ENCODE peak calls at places on chromosomes 4 and X, in nine cellular contexts. One of them, this sample, is unnamed.

GRCh38 chr4:138611017-138611416 is 368.9 kb upstream of the SLC7A11 start:
- DNase-seq in LoVo: no peak
- DNase-seq in iPS-NIHi11: no peak
- DNase-seq in hippocampal formation: no peak
- DNase-seq in SW480: no peak
- DNase-seq in 8988T: no peak
- DNase-seq in retinal pigment epithelial cell: no peak
- DNase-seq in AG09309: no peak
- DNase-seq in ACHN: no peak
- DNase-seq in this sample: no peak

GRCh38 chr4:80610845-80611244 is 275.3 kb downstream of the CFAP299 start:
- DNase-seq in retinal pigment epithelial cell: no peak
- DNase-seq in AG09309: peak
- DNase-seq in hippocampal formation: no peak
- DNase-seq in iPS-NIHi11: no peak
- DNase-seq in 8988T: no peak
- DNase-seq in ACHN: no peak
- DNase-seq in SW480: peak
- DNase-seq in LoVo: peak
- DNase-seq in this sample: peak

GRCh38 chr4:171765514-171765913 is 47.7 kb upstream of the GALNTL6 start:
- DNase-seq in hippocampal formation: no peak
- DNase-seq in iPS-NIHi11: no peak
- DNase-seq in SW480: no peak
- DNase-seq in ACHN: no peak
- DNase-seq in 8988T: no peak
- DNase-seq in AG09309: no peak
- DNase-seq in retinal pigment epithelial cell: no peak
- DNase-seq in LoVo: no peak
- DNase-seq in this sample: no peak

GRCh38 chr4:153704522-153704921 is 20.4 kb downstream of the TLR2 start:
- DNase-seq in SW480: no peak
- DNase-seq in hippocampal formation: no peak
- DNase-seq in LoVo: no peak
- DNase-seq in ACHN: no peak
- DNase-seq in retinal pigment epithelial cell: no peak
- DNase-seq in iPS-NIHi11: no peak
- DNase-seq in AG09309: no peak
- DNase-seq in 8988T: no peak
- DNase-seq in this sample: no peak

GRCh38 chr4:149549911-149550310 is 265.7 kb downstream of the IQCM start:
- DNase-seq in retinal pigment epithelial cell: no peak
- DNase-seq in SW480: no peak
- DNase-seq in 8988T: no peak
- DNase-seq in LoVo: no peak
- DNase-seq in AG09309: no peak
- DNase-seq in hippocampal formation: peak
- DNase-seq in iPS-NIHi11: peak
- DNase-seq in ACHN: peak
- DNase-seq in this sample: peak

GRCh38 chrX:137749282-137749681 is 183.4 kb downstream of the ZIC3 start:
- DNase-seq in retinal pigment epithelial cell: no peak
- DNase-seq in ACHN: no peak
- DNase-seq in iPS-NIHi11: peak
- DNase-seq in LoVo: no peak
- DNase-seq in AG09309: no peak
- DNase-seq in SW480: no peak
- DNase-seq in 8988T: no peak
- DNase-seq in hippocampal formation: no peak
- DNase-seq in this sample: no peak

GRCh38 chrX:10648608-10649007 is 28.2 kb upstream of the MID1 start:
- DNase-seq in AG09309: peak
- DNase-seq in hippocampal formation: no peak
- DNase-seq in LoVo: no peak
- DNase-seq in iPS-NIHi11: no peak
- DNase-seq in SW480: peak
- DNase-seq in ACHN: no peak
- DNase-seq in 8988T: no peak
- DNase-seq in retinal pigment epithelial cell: no peak
- DNase-seq in this sample: no peak

GRCh38 chr4:98864560-98864959 is 64.4 kb downstream of the EIF4E start:
- DNase-seq in hippocampal formation: no peak
- DNase-seq in ACHN: no peak
- DNase-seq in 8988T: no peak
- DNase-seq in retinal pigment epithelial cell: no peak
- DNase-seq in SW480: no peak
- DNase-seq in iPS-NIHi11: no peak
- DNase-seq in LoVo: no peak
- DNase-seq in AG09309: no peak
- DNase-seq in this sample: peak

GRCh38 chr4:30362436-30362835 is 357.7 kb upstream of the PCDH7 start:
- DNase-seq in AG09309: no peak
- DNase-seq in SW480: no peak
- DNase-seq in hippocampal formation: no peak
- DNase-seq in iPS-NIHi11: no peak
- DNase-seq in ACHN: no peak
- DNase-seq in retinal pigment epithelial cell: no peak
- DNase-seq in 8988T: no peak
- DNase-seq in LoVo: no peak
- DNase-seq in this sample: no peak

GRCh38 chrX:2967998-2968909 is 38.1 kb upstream of the ARSH start:
- DNase-seq in hippocampal formation: peak
- DNase-seq in ACHN: no peak
- DNase-seq in iPS-NIHi11: no peak
- DNase-seq in LoVo: no peak
- DNase-seq in retinal pigment epithelial cell: no peak
- DNase-seq in 8988T: no peak
- DNase-seq in AG09309: no peak
- DNase-seq in SW480: no peak
- DNase-seq in this sample: no peak

GRCh38 chr4:120331486-120332281 is 265.0 kb upstream of the MAD2L1 start:
- DNase-seq in LoVo: peak
- DNase-seq in AG09309: no peak
- DNase-seq in retinal pigment epithelial cell: peak
- DNase-seq in SW480: peak
- DNase-seq in iPS-NIHi11: no peak
- DNase-seq in hippocampal formation: no peak
- DNase-seq in ACHN: no peak
- DNase-seq in 8988T: no peak
- DNase-seq in this sample: no peak

GRCh38 chr4:123599061-123599919 is 202.7 kb downstream of the SPRY1 start:
- DNase-seq in LoVo: no peak
- DNase-seq in SW480: no peak
- DNase-seq in iPS-NIHi11: no peak
- DNase-seq in 8988T: no peak
- DNase-seq in ACHN: no peak
- DNase-seq in hippocampal formation: no peak
- DNase-seq in retinal pigment epithelial cell: no peak
- DNase-seq in AG09309: peak
- DNase-seq in this sample: peak

GRCh38 chr4:65391814-65392213 is 278.5 kb downstream of the EPHA5 start:
- DNase-seq in 8988T: no peak
- DNase-seq in retinal pigment epithelial cell: no peak
- DNase-seq in LoVo: no peak
- DNase-seq in SW480: no peak
- DNase-seq in ACHN: no peak
- DNase-seq in hippocampal formation: no peak
- DNase-seq in AG09309: no peak
- DNase-seq in iPS-NIHi11: no peak
- DNase-seq in this sample: peak

GRCh38 chr4:109547394-109547793 is 12.7 kb upstream of the MCUB start:
- DNase-seq in LoVo: no peak
- DNase-seq in AG09309: no peak
- DNase-seq in 8988T: no peak
- DNase-seq in iPS-NIHi11: no peak
- DNase-seq in retinal pigment epithelial cell: peak
- DNase-seq in ACHN: no peak
- DNase-seq in hippocampal formation: no peak
- DNase-seq in SW480: no peak
- DNase-seq in this sample: no peak

GRCh38 chr4:76881375-76881774 is 16.6 kb downstream of the SOWAHB start:
- DNase-seq in ACHN: no peak
- DNase-seq in 8988T: no peak
- DNase-seq in iPS-NIHi11: peak
- DNase-seq in hippocampal formation: no peak
- DNase-seq in AG09309: no peak
- DNase-seq in retinal pigment epithelial cell: no peak
- DNase-seq in LoVo: peak
- DNase-seq in SW480: peak
- DNase-seq in this sample: peak

GRCh38 chrX:4322916-4323315 is 609.5 kb upstream of the PRKX start:
- DNase-seq in retinal pigment epithelial cell: no peak
- DNase-seq in ACHN: no peak
- DNase-seq in AG09309: no peak
- DNase-seq in SW480: no peak
- DNase-seq in iPS-NIHi11: no peak
- DNase-seq in 8988T: no peak
- DNase-seq in hippocampal formation: no peak
- DNase-seq in LoVo: no peak
- DNase-seq in this sample: no peak

GRCh38 chrX:25941559-25942250 is 196.4 kb upstream of the MAGEB18 start:
- DNase-seq in AG09309: no peak
- DNase-seq in SW480: no peak
- DNase-seq in ACHN: peak
- DNase-seq in iPS-NIHi11: no peak
- DNase-seq in hippocampal formation: no peak
- DNase-seq in LoVo: no peak
- DNase-seq in retinal pigment epithelial cell: no peak
- DNase-seq in 8988T: no peak
- DNase-seq in this sample: no peak

GRCh38 chr4:188439641-188440311 is 300.5 kb downstream of the TRIML1 start:
- DNase-seq in 8988T: no peak
- DNase-seq in retinal pigment epithelial cell: peak
- DNase-seq in ACHN: no peak
- DNase-seq in LoVo: no peak
- DNase-seq in AG09309: no peak
- DNase-seq in hippocampal formation: peak
- DNase-seq in iPS-NIHi11: no peak
- DNase-seq in SW480: no peak
- DNase-seq in this sample: peak

GRCh38 chrX:46865281-46865680 is 28.4 kb downstream of the RP2 start:
- DNase-seq in 8988T: no peak
- DNase-seq in AG09309: no peak
- DNase-seq in LoVo: no peak
- DNase-seq in iPS-NIHi11: no peak
- DNase-seq in retinal pigment epithelial cell: peak
- DNase-seq in SW480: no peak
- DNase-seq in hippocampal formation: no peak
- DNase-seq in ACHN: no peak
- DNase-seq in this sample: peak

GRCh38 chrX:108090474-108091265 is 672 bp downstream of the PSMD10 start:
- DNase-seq in LoVo: peak
- DNase-seq in hippocampal formation: no peak
- DNase-seq in ACHN: peak
- DNase-seq in AG09309: peak
- DNase-seq in 8988T: peak
- DNase-seq in iPS-NIHi11: no peak
- DNase-seq in retinal pigment epithelial cell: no peak
- DNase-seq in SW480: peak
- DNase-seq in this sample: peak

GRCh38 chrX:50154429-50154828 is 46.4 kb downstream of the AKAP4 start:
- DNase-seq in AG09309: no peak
- DNase-seq in hippocampal formation: no peak
- DNase-seq in SW480: no peak
- DNase-seq in retinal pigment epithelial cell: no peak
- DNase-seq in 8988T: no peak
- DNase-seq in LoVo: no peak
- DNase-seq in iPS-NIHi11: no peak
- DNase-seq in ACHN: no peak
- DNase-seq in this sample: no peak

GRCh38 chr4:87985097-87985886 is 9.8 kb downstream of the SPP1 start:
- DNase-seq in ACHN: peak
- DNase-seq in AG09309: no peak
- DNase-seq in iPS-NIHi11: peak
- DNase-seq in SW480: peak
- DNase-seq in LoVo: peak
- DNase-seq in retinal pigment epithelial cell: no peak
- DNase-seq in hippocampal formation: peak
- DNase-seq in 8988T: peak
- DNase-seq in this sample: peak

GRCh38 chr4:139768913-139769312 is 103.3 kb downstream of the MGST2 start:
- DNase-seq in ACHN: peak
- DNase-seq in AG09309: no peak
- DNase-seq in retinal pigment epithelial cell: no peak
- DNase-seq in hippocampal formation: no peak
- DNase-seq in iPS-NIHi11: peak
- DNase-seq in LoVo: no peak
- DNase-seq in SW480: peak
- DNase-seq in 8988T: no peak
- DNase-seq in this sample: no peak

GRCh38 chr4:20666471-20666870 is 33.8 kb upstream of the PACRGL start:
- DNase-seq in LoVo: no peak
- DNase-seq in hippocampal formation: no peak
- DNase-seq in retinal pigment epithelial cell: no peak
- DNase-seq in AG09309: no peak
- DNase-seq in 8988T: no peak
- DNase-seq in iPS-NIHi11: no peak
- DNase-seq in SW480: no peak
- DNase-seq in ACHN: no peak
- DNase-seq in this sample: no peak

GRCh38 chr4:42617030-42617429 is 39.9 kb downstream of the ATP8A1 start:
- DNase-seq in iPS-NIHi11: no peak
- DNase-seq in SW480: no peak
- DNase-seq in 8988T: no peak
- DNase-seq in retinal pigment epithelial cell: no peak
- DNase-seq in AG09309: no peak
- DNase-seq in ACHN: no peak
- DNase-seq in LoVo: no peak
- DNase-seq in hippocampal formation: no peak
- DNase-seq in this sample: no peak

GRCh38 chrX:83501003-83501402 is 7.1 kb upstream of the POU3F4 start:
- DNase-seq in iPS-NIHi11: no peak
- DNase-seq in 8988T: no peak
- DNase-seq in LoVo: no peak
- DNase-seq in retinal pigment epithelial cell: no peak
- DNase-seq in ACHN: no peak
- DNase-seq in AG09309: no peak
- DNase-seq in hippocampal formation: no peak
- DNase-seq in SW480: no peak
- DNase-seq in this sample: no peak

GRCh38 chr4:71568131-71568530 is 215.7 kb downstream of the GC start:
- DNase-seq in ACHN: no peak
- DNase-seq in 8988T: no peak
- DNase-seq in AG09309: no peak
- DNase-seq in LoVo: no peak
- DNase-seq in retinal pigment epithelial cell: no peak
- DNase-seq in hippocampal formation: no peak
- DNase-seq in iPS-NIHi11: no peak
- DNase-seq in SW480: no peak
- DNase-seq in this sample: no peak

GRCh38 chr4:8353912-8354453 is 84.4 kb downstream of the HTRA3 start:
- DNase-seq in SW480: no peak
- DNase-seq in LoVo: no peak
- DNase-seq in retinal pigment epithelial cell: no peak
- DNase-seq in AG09309: no peak
- DNase-seq in iPS-NIHi11: no peak
- DNase-seq in hippocampal formation: no peak
- DNase-seq in ACHN: no peak
- DNase-seq in 8988T: no peak
- DNase-seq in this sample: no peak

GRCh38 chr4:96698891-96699290 is 859.0 kb downstream of the PDHA2 start:
- DNase-seq in 8988T: no peak
- DNase-seq in retinal pigment epithelial cell: no peak
- DNase-seq in ACHN: no peak
- DNase-seq in hippocampal formation: no peak
- DNase-seq in SW480: no peak
- DNase-seq in AG09309: no peak
- DNase-seq in LoVo: no peak
- DNase-seq in iPS-NIHi11: no peak
- DNase-seq in this sample: no peak

GRCh38 chrX:32176510-32176909 is 1034.8 kb downstream of the DMD start:
- DNase-seq in LoVo: no peak
- DNase-seq in hippocampal formation: no peak
- DNase-seq in AG09309: no peak
- DNase-seq in retinal pigment epithelial cell: no peak
- DNase-seq in SW480: no peak
- DNase-seq in iPS-NIHi11: no peak
- DNase-seq in 8988T: no peak
- DNase-seq in ACHN: no peak
- DNase-seq in this sample: no peak

GRCh38 chr4:43243433-43244116 is 351.1 kb downstream of the GRXCR1 start:
- DNase-seq in hippocampal formation: no peak
- DNase-seq in iPS-NIHi11: no peak
- DNase-seq in 8988T: no peak
- DNase-seq in SW480: no peak
- DNase-seq in retinal pigment epithelial cell: no peak
- DNase-seq in ACHN: no peak
- DNase-seq in LoVo: no peak
- DNase-seq in AG09309: no peak
- DNase-seq in this sample: no peak